ENCODE peak calls at places on chromosomes 3 and 15, in four cellular contexts. C, K, N and G are unnamed samples.

GRCh38 chr15:39580630-39581500 is at the start of gene THBS1:
- DNase-seq in K (no peak), C (peak; percentile 93), N (peak; percentile 95), G (peak; percentile 76)

GRCh38 chr3:154885016-154885415 is 195.1 kb upstream of the MME start:
- DNase-seq in K (no peak), C (no peak), N (no peak), G (no peak)

GRCh38 chr15:60804986-60805949 is 326.3 kb upstream of the ICE2 start:
- DNase-seq in C (no peak), K (no peak), N (peak; percentile 97), G (peak; percentile 19)

GRCh38 chr3:96214941-96215340 is 599.5 kb upstream of the EPHA6 start:
- DNase-seq in K (no peak), N (no peak), C (no peak), G (no peak)

GRCh38 chr3:127407026-127407939 is 119.4 kb upstream of the PRR20G start:
- DNase-seq in K (no peak), N (no peak), C (no peak), G (no peak)

GRCh38 chr15:41866263-41866703 is 27.6 kb downstream of the SPTBN5 start:
- DNase-seq in C (no peak), N (no peak), K (no peak), G (no peak)

GRCh38 chr15:68421798-68422402 is 10.1 kb downstream of the ITGA11 start:
- DNase-seq in N (no peak), K (no peak), C (peak; percentile 57), G (no peak)

GRCh38 chr3:188635258-188636038 is 481.5 kb downstream of the LPP start:
- DNase-seq in N (no peak), K (no peak), C (no peak), G (no peak)

GRCh38 chr3:141414141-141414689 is 45.9 kb downstream of the ZBTB38 start:
- DNase-seq in K (no peak), N (no peak), C (no peak), G (no peak)

GRCh38 chr3:58034738-58035511 is 26.7 kb downstream of the FLNB start:
- DNase-seq in N (no peak), K (no peak), C (no peak), G (no peak)

GRCh38 chr3:25151497-25151896 is 276.6 kb upstream of the RARB start:
- DNase-seq in C (no peak), N (peak; percentile 84), K (no peak), G (no peak)

GRCh38 chr3:32399030-32399620 is 7.5 kb downstream of the CMTM7 start:
- DNase-seq in N (peak; percentile 29), K (peak; percentile 55), C (peak; percentile 61), G (peak; percentile 23)

GRCh38 chr3:94036909-94037507 is 8.6 kb upstream of the STX19 start:
- DNase-seq in K (no peak), C (peak; percentile 41), N (no peak), G (peak; percentile 12)

GRCh38 chr3:79383402-79384012 is 384.3 kb downstream of the ROBO1 start:
- DNase-seq in N (no peak), C (no peak), K (no peak), G (no peak)

GRCh38 chr3:169865176-169865800 is 4.4 kb downstream of the LRRC31 start:
- DNase-seq in K (no peak), C (no peak), N (no peak), G (no peak)

GRCh38 chr3:188122571-188123169 is 31.3 kb upstream of the LPP start:
- DNase-seq in K (no peak), C (no peak), N (no peak), G (no peak)

GRCh38 chr15:85763157-85763556 is 31.6 kb downstream of the KLHL25 start:
- DNase-seq in C (peak; percentile 54), K (no peak), N (no peak), G (no peak)

GRCh38 chr3:69997486-69998307 is 1.8 kb upstream of the SAMMSON start:
- DNase-seq in N (no peak), C (no peak), K (no peak), G (no peak)

GRCh38 chr3:184682671-184683070 is 29.2 kb downstream of the MAGEF1 start:
- DNase-seq in C (no peak), N (no peak), K (no peak), G (no peak)

GRCh38 chr15:73851679-73852078 is 21.7 kb upstream of the TBC1D21 start:
- DNase-seq in N (peak; percentile 8), K (no peak), C (peak; percentile 50), G (peak; percentile 17)

GRCh38 chr15:34335176-34335575 is 2.4 kb downstream of the SLC12A6 start:
- DNase-seq in N (no peak), K (no peak), C (no peak), G (no peak)

GRCh38 chr3:33729993-33730392 is 11.9 kb upstream of the CLASP2 start:
- DNase-seq in K (no peak), N (no peak), C (no peak), G (no peak)

GRCh38 chr15:58715266-58715917 is 34.1 kb downstream of the ADAM10 start:
- DNase-seq in C (no peak), K (no peak), N (no peak), G (no peak)

GRCh38 chr3:132210476-132211346 is 106.5 kb upstream of the ACP3 start:
- DNase-seq in C (no peak), N (no peak), K (peak; percentile 5), G (no peak)

GRCh38 chr15:67917037-67917436 is 77.2 kb upstream of the RNU6-1 start:
- DNase-seq in K (no peak), C (no peak), N (no peak), G (no peak)

GRCh38 chr3:31941230-31941632 is 39.8 kb downstream of the OSBPL10 start:
- DNase-seq in C (no peak), N (peak; percentile 22), K (no peak), G (no peak)

GRCh38 chr3:150059241-150059640 is 88.5 kb upstream of the PFN2 start:
- DNase-seq in K (no peak), N (no peak), C (no peak), G (no peak)

GRCh38 chr15:89371145-89372044 is 36.8 kb upstream of the POLG start:
- DNase-seq in N (no peak), K (no peak), C (peak; percentile 62), G (no peak)

GRCh38 chr3:164320962-164321361 is 757.3 kb downstream of the SI start:
- DNase-seq in C (no peak), N (no peak), K (no peak), G (no peak)

GRCh38 chr3:53749428-53749827 is 96.8 kb downstream of the CHDH start:
- DNase-seq in K (no peak), N (no peak), C (no peak), G (no peak)

GRCh38 chr3:127373701-127374625 is 86.1 kb upstream of the PRR20G start:
- DNase-seq in N (no peak), C (peak; percentile 25), K (peak; percentile 22), G (no peak)

GRCh38 chr3:24017305-24017704 is 72.2 kb downstream of the NR1D2 start:
- DNase-seq in C (no peak), K (no peak), N (no peak), G (no peak)

GRCh38 chr3:55143928-55144671 is 216.2 kb upstream of the LRTM1 start:
- DNase-seq in C (no peak), N (no peak), K (no peak), G (no peak)

GRCh38 chr3:141240290-141241247 is 8.9 kb downstream of the PXYLP1 start:
- DNase-seq in C (no peak), N (no peak), K (no peak), G (peak; percentile 19)

GRCh38 chr15:90261811-90262210 is 3.7 kb upstream of the NGRN start:
- DNase-seq in N (peak; percentile 69), C (no peak), K (no peak), G (no peak)

GRCh38 chr3:12182687-12183441 is 24.2 kb upstream of the TIMP4 start:
- DNase-seq in C (no peak), K (no peak), N (no peak), G (no peak)